ENCODE peak calls at places on chromosome X, in seven cellular contexts. D is epithelial cell of prostate, M is GM12891, Z is T follicular helper cell, K is foreskin fibroblast, R is H9, H is SW480. B is an unnamed sample.

GRCh38 chrX:39149761-39150160 is 348.5 kb downstream of the MID1IP1 start:
- DNase-seq in M (no peak), D (no peak), H (peak), K (peak), Z (peak), R (peak), B (peak)

GRCh38 chrX:114932550-114932949 is 84.9 kb downstream of the IL13RA2 start:
- DNase-seq in K (no peak), Z (no peak), M (no peak), H (no peak), D (no peak), R (no peak), B (no peak)

GRCh38 chrX:149618871-149619270 is 12.7 kb downstream of the TMEM185A start:
- DNase-seq in R (no peak), K (no peak), Z (no peak), H (no peak), D (no peak), M (no peak), B (no peak)

GRCh38 chrX:1093112-1093511 is 119.3 kb downstream of the CRLF2 start:
- DNase-seq in Z (peak), K (peak), D (no peak), M (no peak), H (no peak), R (no peak), B (no peak)

GRCh38 chrX:44439242-44439641 is 95.8 kb upstream of the EFHC2 start:
- DNase-seq in R (no peak), M (no peak), H (no peak), D (no peak), Z (no peak), K (peak), B (no peak)

GRCh38 chrX:24870143-24870542 is 145.6 kb downstream of the ARX start:
- DNase-seq in R (no peak), M (no peak), Z (no peak), D (no peak), H (peak), K (peak), B (peak)

GRCh38 chrX:76248901-76249300 is 76.0 kb downstream of the PBDC1 start:
- DNase-seq in Z (no peak), R (no peak), D (no peak), H (no peak), M (no peak), K (no peak), B (no peak)

GRCh38 chrX:37330642-37331041 is 18.5 kb upstream of the PRRG1 start:
- DNase-seq in D (no peak), M (no peak), R (no peak), K (no peak), H (no peak), Z (no peak), B (no peak)